ENCODE peak calls at places on chromosomes 13 and 19, in four cellular contexts. One of them, this sample, is unnamed.
A peak's percentile ranks its signal among the peaks of the same experiment; 100 is the strongest.

GRCh38 chr19:51034704-51035103 is at the start of gene KLK12:
- DNase-seq in gastrocnemius medialis: no peak
- DNase-seq in epithelial cell of esophagus: no peak
- DNase-seq in BE2C: no peak
- DNase-seq in this sample: no peak

GRCh38 chr13:21326155-21327030 is 132.7 kb downstream of the ZDHHC20 start:
- DNase-seq in gastrocnemius medialis: no peak
- DNase-seq in epithelial cell of esophagus: peak; percentile 65
- DNase-seq in BE2C: peak; percentile 33
- DNase-seq in this sample: no peak

GRCh38 chr13:36275190-36276002 is 22.2 kb downstream of the CCDC169 start:
- DNase-seq in gastrocnemius medialis: no peak
- DNase-seq in epithelial cell of esophagus: peak; percentile 69
- DNase-seq in BE2C: peak; percentile 61
- DNase-seq in this sample: no peak

GRCh38 chr19:46863818-46864629 is 3.2 kb downstream of the ARHGAP35 start:
- DNase-seq in gastrocnemius medialis: no peak
- DNase-seq in epithelial cell of esophagus: peak; percentile 49
- DNase-seq in BE2C: peak; percentile 34
- DNase-seq in this sample: no peak

GRCh38 chr19:38952395-38953165 is 21.8 kb downstream of the MRPS12 start:
- DNase-seq in gastrocnemius medialis: no peak
- DNase-seq in epithelial cell of esophagus: peak; percentile 42
- DNase-seq in BE2C: peak; percentile 62
- DNase-seq in this sample: no peak

GRCh38 chr19:5671600-5671999 is 8.7 kb downstream of the MICOS13 start:
- DNase-seq in gastrocnemius medialis: no peak
- DNase-seq in epithelial cell of esophagus: no peak
- DNase-seq in BE2C: no peak
- DNase-seq in this sample: no peak

GRCh38 chr13:82501804-82502203 is 1380.5 kb downstream of the SLITRK1 start:
- DNase-seq in gastrocnemius medialis: no peak
- DNase-seq in epithelial cell of esophagus: no peak
- DNase-seq in BE2C: no peak
- DNase-seq in this sample: no peak

GRCh38 chr19:50330365-50331078 is 1.3 kb upstream of the KCNC3 start:
- DNase-seq in gastrocnemius medialis: peak; percentile 78
- DNase-seq in epithelial cell of esophagus: no peak
- DNase-seq in BE2C: peak; percentile 97
- DNase-seq in this sample: peak; percentile 73

GRCh38 chr19:48139053-48139452 is 28.4 kb upstream of the PLA2G4C start:
- DNase-seq in gastrocnemius medialis: no peak
- DNase-seq in epithelial cell of esophagus: no peak
- DNase-seq in BE2C: no peak
- DNase-seq in this sample: no peak

GRCh38 chr13:89066868-89067466 is 1395.8 kb downstream of the SLITRK5 start:
- DNase-seq in gastrocnemius medialis: no peak
- DNase-seq in epithelial cell of esophagus: peak; percentile 77
- DNase-seq in BE2C: peak; percentile 54
- DNase-seq in this sample: no peak

GRCh38 chr13:27920677-27921420 is 1.0 kb downstream of the PDX1 start:
- DNase-seq in gastrocnemius medialis: no peak
- DNase-seq in epithelial cell of esophagus: peak; percentile 20
- DNase-seq in BE2C: no peak
- DNase-seq in this sample: no peak

GRCh38 chr19:14333101-14333871 is 48.0 kb upstream of the ADGRE5 start:
- DNase-seq in gastrocnemius medialis: no peak
- DNase-seq in epithelial cell of esophagus: peak; percentile 24
- DNase-seq in BE2C: peak; percentile 23
- DNase-seq in this sample: peak; percentile 16

GRCh38 chr19:46616631-46617322 is 8.1 kb downstream of the PTGIR start:
- DNase-seq in gastrocnemius medialis: no peak
- DNase-seq in epithelial cell of esophagus: peak; percentile 68
- DNase-seq in BE2C: peak; percentile 88
- DNase-seq in this sample: no peak

GRCh38 chr19:10769533-10770491 is 51.9 kb downstream of the DNM2 start:
- DNase-seq in gastrocnemius medialis: peak; percentile 80
- DNase-seq in epithelial cell of esophagus: peak; percentile 24
- DNase-seq in BE2C: peak; percentile 51
- DNase-seq in this sample: peak; percentile 66

GRCh38 chr13:72763411-72763810 is 18.3 kb downstream of the DIS3 start:
- DNase-seq in gastrocnemius medialis: no peak
- DNase-seq in epithelial cell of esophagus: no peak
- DNase-seq in BE2C: no peak
- DNase-seq in this sample: no peak

GRCh38 chr19:52585604-52586003 is 15.5 kb downstream of the ZNF701 start:
- DNase-seq in gastrocnemius medialis: no peak
- DNase-seq in epithelial cell of esophagus: no peak
- DNase-seq in BE2C: no peak
- DNase-seq in this sample: no peak

GRCh38 chr19:52585101-52585500 is 15.0 kb downstream of the ZNF701 start:
- DNase-seq in gastrocnemius medialis: no peak
- DNase-seq in epithelial cell of esophagus: no peak
- DNase-seq in BE2C: no peak
- DNase-seq in this sample: peak; percentile 18

GRCh38 chr19:52592301-52592700 is 22.2 kb downstream of the ZNF701 start:
- DNase-seq in gastrocnemius medialis: no peak
- DNase-seq in epithelial cell of esophagus: no peak
- DNase-seq in BE2C: no peak
- DNase-seq in this sample: no peak

GRCh38 chr19:52590728-52591127 is 20.6 kb downstream of the ZNF701 start:
- DNase-seq in gastrocnemius medialis: no peak
- DNase-seq in epithelial cell of esophagus: no peak
- DNase-seq in BE2C: no peak
- DNase-seq in this sample: no peak
- TF ChIP-seq CTCF in gastrocnemius medialis: no peak
- TF ChIP-seq CTCF in epithelial cell of esophagus: no peak
- TF ChIP-seq CTCF in BE2C: no peak
- TF ChIP-seq CTCF in this sample: no peak

GRCh38 chr13:26482451-26483197 is 74.9 kb upstream of the WASF3 start:
- DNase-seq in gastrocnemius medialis: peak; percentile 46
- DNase-seq in epithelial cell of esophagus: peak; percentile 69
- DNase-seq in BE2C: peak; percentile 65
- DNase-seq in this sample: no peak
- TF ChIP-seq CTCF in gastrocnemius medialis: peak; percentile 78
- TF ChIP-seq CTCF in epithelial cell of esophagus: peak; percentile 92
- TF ChIP-seq CTCF in BE2C: peak; percentile 92
- TF ChIP-seq CTCF in this sample: peak; percentile 86

GRCh38 chr19:30222993-30223865 is 149.0 kb upstream of the ZNF536 start:
- DNase-seq in gastrocnemius medialis: no peak
- DNase-seq in epithelial cell of esophagus: no peak
- DNase-seq in BE2C: no peak
- DNase-seq in this sample: no peak

GRCh38 chr19:30223866-30224688 is 148.1 kb upstream of the ZNF536 start:
- DNase-seq in gastrocnemius medialis: no peak
- DNase-seq in epithelial cell of esophagus: no peak
- DNase-seq in BE2C: no peak
- DNase-seq in this sample: no peak

GRCh38 chr19:30224689-30225606 is 147.2 kb upstream of the ZNF536 start:
- DNase-seq in gastrocnemius medialis: no peak
- DNase-seq in epithelial cell of esophagus: no peak
- DNase-seq in BE2C: peak; percentile 70
- DNase-seq in this sample: no peak

GRCh38 chr19:30221176-30221575 is 151.0 kb upstream of the ZNF536 start:
- DNase-seq in gastrocnemius medialis: no peak
- DNase-seq in epithelial cell of esophagus: no peak
- DNase-seq in BE2C: no peak
- DNase-seq in this sample: no peak

DNA sequence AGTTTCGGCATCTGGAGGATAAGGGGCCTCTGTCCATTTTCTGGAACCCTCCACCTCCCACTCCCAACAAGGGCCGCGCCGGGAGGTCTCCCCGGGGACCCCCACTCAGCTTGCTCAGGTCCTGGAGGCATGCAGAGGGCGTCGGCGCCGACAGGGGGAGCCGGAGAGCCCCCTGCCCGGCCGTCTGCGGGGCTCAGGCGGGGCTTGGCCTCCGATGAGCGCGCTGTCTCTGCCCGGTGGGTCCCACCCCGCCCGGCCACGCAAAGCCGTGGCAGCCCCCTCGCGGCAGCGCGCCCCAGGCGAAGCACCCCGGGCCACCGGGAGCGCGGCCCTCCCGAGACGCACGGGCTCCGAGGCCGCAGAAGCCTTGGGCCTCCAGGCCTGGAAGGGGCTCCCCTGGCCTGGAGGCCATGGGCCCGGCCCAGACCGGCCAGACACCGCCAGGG is 149.7 kb upstream of the ZNF536 start:
- DNase-seq in gastrocnemius medialis: no peak
- DNase-seq in epithelial cell of esophagus: no peak
- DNase-seq in BE2C: no peak
- DNase-seq in this sample: no peak
- TF ChIP-seq CTCF in gastrocnemius medialis: peak; percentile 35
- TF ChIP-seq CTCF in epithelial cell of esophagus: no peak
- TF ChIP-seq CTCF in BE2C: peak; percentile 26
- TF ChIP-seq CTCF in this sample: peak; percentile 74

DNA sequence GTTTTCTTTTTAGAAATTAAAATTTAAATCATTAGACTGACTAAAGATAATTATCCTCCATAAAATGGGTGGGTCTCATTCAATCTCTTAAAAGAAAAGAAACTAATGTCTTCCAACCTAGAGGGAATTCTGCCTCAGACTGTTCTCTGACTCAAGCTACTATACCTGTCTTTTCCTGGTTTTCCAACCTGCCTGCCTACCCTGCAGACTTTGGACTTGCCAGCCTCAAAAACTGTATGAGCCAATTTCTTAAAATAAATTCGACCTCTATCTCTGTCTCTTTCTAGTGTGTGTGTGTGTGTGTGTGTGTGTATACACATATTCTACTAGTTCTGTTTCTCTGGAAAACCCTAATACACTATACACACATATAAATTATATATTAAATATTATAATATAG is 847.3 kb downstream of the PCDH17 start:
- DNase-seq in gastrocnemius medialis: no peak
- DNase-seq in epithelial cell of esophagus: no peak
- DNase-seq in BE2C: no peak
- DNase-seq in this sample: no peak
- TF ChIP-seq CTCF in gastrocnemius medialis: no peak
- TF ChIP-seq CTCF in epithelial cell of esophagus: no peak
- TF ChIP-seq CTCF in BE2C: no peak
- TF ChIP-seq CTCF in this sample: no peak

GRCh38 chr13:101942038-101942437 is 459.8 kb downstream of the FGF14 start:
- DNase-seq in gastrocnemius medialis: no peak
- DNase-seq in epithelial cell of esophagus: peak; percentile 59
- DNase-seq in BE2C: peak; percentile 55
- DNase-seq in this sample: peak; percentile 33
- TF ChIP-seq CTCF in gastrocnemius medialis: peak; percentile 62
- TF ChIP-seq CTCF in epithelial cell of esophagus: peak; percentile 84
- TF ChIP-seq CTCF in BE2C: peak; percentile 96
- TF ChIP-seq CTCF in this sample: peak; percentile 62

DNA sequence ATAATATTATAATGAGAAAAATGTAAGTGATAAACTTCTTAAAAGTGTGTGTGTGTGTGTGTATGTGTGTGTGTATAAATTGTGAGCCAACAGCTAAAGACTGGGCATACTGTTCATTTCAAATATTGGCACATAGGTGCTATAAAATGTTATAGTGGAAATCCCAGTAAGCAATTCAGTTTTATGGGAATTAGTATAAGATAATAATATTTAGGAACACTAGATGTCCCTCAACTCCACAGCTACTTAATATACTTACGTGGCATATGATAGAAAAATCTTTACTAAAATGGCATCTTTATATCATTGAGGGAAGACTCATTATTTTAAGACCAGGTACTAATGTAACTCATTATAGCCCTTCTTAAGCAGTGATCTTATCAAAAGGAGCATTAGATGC is 266.3 kb downstream of the MAB21L1 start:
- DNase-seq in gastrocnemius medialis: no peak
- DNase-seq in epithelial cell of esophagus: peak; percentile 30
- DNase-seq in BE2C: no peak
- DNase-seq in this sample: no peak
- TF ChIP-seq CTCF in gastrocnemius medialis: peak; percentile 7
- TF ChIP-seq CTCF in epithelial cell of esophagus: peak; percentile 7
- TF ChIP-seq CTCF in BE2C: no peak
- TF ChIP-seq CTCF in this sample: peak; percentile 31